ENCODE peak calls at places on chromosome 19, in seven cellular contexts. One of them, this sample, is unnamed. For H3K4me1, the result is how much of the 10 kb centered on the place peaks cover.

GRCh38 chr19:51772977-51773376 is 12.0 kb downstream of the FPR2 start:
- DNase-seq in ovary: no peak
- DNase-seq in esophagus squamous epithelium: no peak
- DNase-seq in prostate gland: no peak
- DNase-seq in body of pancreas: no peak
- DNase-seq in uterus: no peak
- DNase-seq in adrenal gland: no peak
- DNase-seq in this sample: no peak

GRCh38 chr19:17079710-17080440 is 4.3 kb downstream of the MYO9B start:
- DNase-seq in prostate gland: peak
- DNase-seq in esophagus squamous epithelium: peak
- DNase-seq in body of pancreas: no peak
- DNase-seq in adrenal gland: peak
- DNase-seq in uterus: peak
- DNase-seq in ovary: peak
- DNase-seq in this sample: peak

GRCh38 chr19:2166741-2167738 is 3.3 kb downstream of the DOT1L start:
- DNase-seq in ovary: peak
- DNase-seq in uterus: peak
- DNase-seq in adrenal gland: peak
- DNase-seq in body of pancreas: peak
- DNase-seq in esophagus squamous epithelium: no peak
- DNase-seq in prostate gland: peak
- DNase-seq in this sample: peak

GRCh38 chr19:54905908-54906511 is at the start of gene NCR1:
- DNase-seq in adrenal gland: peak
- DNase-seq in ovary: no peak
- DNase-seq in body of pancreas: no peak
- DNase-seq in prostate gland: no peak
- DNase-seq in uterus: no peak
- DNase-seq in esophagus squamous epithelium: no peak
- DNase-seq in this sample: no peak

GRCh38 chr19:14398563-14398962 is 17.3 kb downstream of the ADGRE5 start:
- DNase-seq in body of pancreas: no peak
- DNase-seq in ovary: no peak
- DNase-seq in esophagus squamous epithelium: no peak
- DNase-seq in prostate gland: no peak
- DNase-seq in uterus: no peak
- DNase-seq in adrenal gland: peak
- DNase-seq in this sample: no peak

GRCh38 chr19:7618771-7619510 is 10.4 kb downstream of the XAB2 start:
- DNase-seq in adrenal gland: peak
- DNase-seq in esophagus squamous epithelium: no peak
- DNase-seq in uterus: no peak
- DNase-seq in ovary: no peak
- DNase-seq in body of pancreas: peak
- DNase-seq in prostate gland: peak
- DNase-seq in this sample: peak

GRCh38 chr19:46608581-46609345 is 7.6 kb downstream of the CALM3 start:
- DNase-seq in uterus: no peak
- DNase-seq in esophagus squamous epithelium: no peak
- DNase-seq in ovary: no peak
- DNase-seq in body of pancreas: peak
- DNase-seq in prostate gland: no peak
- DNase-seq in adrenal gland: no peak
- DNase-seq in this sample: peak

GRCh38 chr19:49809987-49810389 is 3.1 kb downstream of the FUZ start:
- DNase-seq in body of pancreas: no peak
- DNase-seq in prostate gland: no peak
- DNase-seq in ovary: no peak
- DNase-seq in esophagus squamous epithelium: no peak
- DNase-seq in adrenal gland: no peak
- DNase-seq in uterus: no peak
- DNase-seq in this sample: no peak

GRCh38 chr19:31312004-31312403 is 37.2 kb downstream of the TSHZ3 start:
- DNase-seq in adrenal gland: peak
- DNase-seq in body of pancreas: no peak
- DNase-seq in ovary: peak
- DNase-seq in esophagus squamous epithelium: no peak
- DNase-seq in uterus: peak
- DNase-seq in prostate gland: no peak
- DNase-seq in this sample: no peak

GRCh38 chr19:1929051-1929742 is 11.8 kb upstream of the CSNK1G2 start:
- DNase-seq in prostate gland: peak
- DNase-seq in esophagus squamous epithelium: no peak
- DNase-seq in adrenal gland: peak
- DNase-seq in uterus: peak
- DNase-seq in ovary: peak
- DNase-seq in body of pancreas: peak
- DNase-seq in this sample: peak

GRCh38 chr19:44677019-44677809 is 5.9 kb downstream of the CEACAM19 start:
- DNase-seq in prostate gland: no peak
- DNase-seq in adrenal gland: peak
- DNase-seq in body of pancreas: no peak
- DNase-seq in uterus: no peak
- DNase-seq in ovary: no peak
- DNase-seq in esophagus squamous epithelium: no peak
- DNase-seq in this sample: no peak

GRCh38 chr19:44682807-44683206 is 11.5 kb downstream of the CEACAM19 start:
- DNase-seq in prostate gland: no peak
- DNase-seq in esophagus squamous epithelium: no peak
- DNase-seq in uterus: no peak
- DNase-seq in adrenal gland: no peak
- DNase-seq in ovary: no peak
- DNase-seq in body of pancreas: no peak
- DNase-seq in this sample: no peak

GRCh38 chr19:44683434-44684210 is 12.3 kb downstream of the CEACAM19 start:
- DNase-seq in uterus: no peak
- DNase-seq in ovary: no peak
- DNase-seq in adrenal gland: no peak
- DNase-seq in prostate gland: no peak
- DNase-seq in esophagus squamous epithelium: no peak
- DNase-seq in body of pancreas: no peak
- DNase-seq in this sample: no peak

GRCh38 chr19:44681992-44682790 is 10.9 kb downstream of the CEACAM19 start:
- DNase-seq in ovary: no peak
- DNase-seq in esophagus squamous epithelium: no peak
- DNase-seq in body of pancreas: no peak
- DNase-seq in prostate gland: no peak
- DNase-seq in uterus: no peak
- DNase-seq in adrenal gland: no peak
- DNase-seq in this sample: no peak

GRCh38 chr19:44680536-44680935 is 9.3 kb downstream of the CEACAM19 start:
- DNase-seq in adrenal gland: no peak
- DNase-seq in esophagus squamous epithelium: no peak
- DNase-seq in uterus: no peak
- DNase-seq in ovary: no peak
- DNase-seq in body of pancreas: no peak
- DNase-seq in prostate gland: no peak
- DNase-seq in this sample: no peak
- TF ChIP-seq POLR2A in adrenal gland: no peak
- TF ChIP-seq POLR2A in esophagus squamous epithelium: no peak
- TF ChIP-seq POLR2A in uterus: no peak
- TF ChIP-seq POLR2A in ovary: no peak
- TF ChIP-seq POLR2A in body of pancreas: no peak
- TF ChIP-seq POLR2A in prostate gland: no peak
- TF ChIP-seq POLR2A in this sample: no peak

DNA sequence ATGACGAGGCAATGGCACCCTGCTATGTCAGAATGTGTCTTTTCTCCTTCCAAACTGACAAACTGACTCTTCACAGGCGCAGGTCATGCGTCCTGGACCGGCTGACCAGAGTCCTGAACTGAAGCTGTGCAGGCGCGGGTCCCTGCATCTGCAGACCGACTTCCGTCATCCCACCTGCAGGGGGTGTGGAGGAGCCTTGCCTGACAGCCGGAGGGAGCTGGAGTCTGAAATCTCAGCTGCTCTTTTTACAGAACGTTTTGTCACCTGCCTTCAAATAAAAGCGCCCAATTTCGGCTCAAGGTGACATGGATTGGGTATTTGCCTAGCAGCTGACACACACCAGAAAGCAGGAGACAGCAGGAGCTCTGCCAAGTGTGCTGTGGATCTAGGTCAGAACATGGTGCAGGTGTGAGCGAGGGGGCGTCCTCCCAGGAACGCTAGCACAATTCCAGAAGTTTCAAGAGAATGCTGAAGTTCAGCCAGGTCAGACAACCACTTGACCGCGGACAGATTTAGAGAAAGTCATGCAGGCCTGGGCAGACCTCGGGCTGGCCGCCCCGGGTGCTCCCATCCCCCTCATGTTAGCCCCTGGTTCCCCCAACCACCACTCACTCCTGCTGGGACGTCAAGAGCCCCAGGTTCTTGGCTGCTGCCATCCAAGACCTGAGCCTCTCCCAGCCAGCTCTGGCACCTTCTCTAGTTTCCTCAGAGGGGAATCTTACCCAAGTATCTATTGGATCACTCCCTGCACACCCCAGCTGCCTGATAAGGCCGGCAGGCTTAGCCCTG is 32.8 kb downstream of the ELL start:
- DNase-seq in body of pancreas: peak
- DNase-seq in uterus: no peak
- DNase-seq in esophagus squamous epithelium: no peak
- DNase-seq in prostate gland: no peak
- DNase-seq in adrenal gland: no peak
- DNase-seq in ovary: no peak
- DNase-seq in this sample: peak
- H3K4me1 ChIP-seq in body of pancreas: half or more
- H3K4me1 ChIP-seq in uterus: under half
- H3K4me1 ChIP-seq in esophagus squamous epithelium: half or more
- H3K4me1 ChIP-seq in prostate gland: under half
- H3K4me1 ChIP-seq in adrenal gland: half or more
- H3K4me1 ChIP-seq in ovary: under half
- H3K4me1 ChIP-seq in this sample: under half

GRCh38 chr19:29445246-29445645 is 80.5 kb upstream of the VSTM2B start:
- DNase-seq in esophagus squamous epithelium: no peak
- DNase-seq in adrenal gland: no peak
- DNase-seq in body of pancreas: no peak
- DNase-seq in ovary: no peak
- DNase-seq in prostate gland: no peak
- DNase-seq in uterus: no peak
- DNase-seq in this sample: no peak

GRCh38 chr19:29442910-29443309 is 82.9 kb upstream of the VSTM2B start:
- DNase-seq in body of pancreas: no peak
- DNase-seq in ovary: no peak
- DNase-seq in prostate gland: no peak
- DNase-seq in adrenal gland: no peak
- DNase-seq in uterus: no peak
- DNase-seq in esophagus squamous epithelium: no peak
- DNase-seq in this sample: no peak

GRCh38 chr19:29439021-29439420 is 86.8 kb upstream of the VSTM2B start:
- DNase-seq in body of pancreas: no peak
- DNase-seq in prostate gland: no peak
- DNase-seq in esophagus squamous epithelium: no peak
- DNase-seq in uterus: no peak
- DNase-seq in ovary: no peak
- DNase-seq in adrenal gland: no peak
- DNase-seq in this sample: no peak

GRCh38 chr19:29439688-29440550 is 85.9 kb upstream of the VSTM2B start:
- DNase-seq in body of pancreas: no peak
- DNase-seq in prostate gland: no peak
- DNase-seq in adrenal gland: no peak
- DNase-seq in ovary: no peak
- DNase-seq in uterus: no peak
- DNase-seq in esophagus squamous epithelium: no peak
- DNase-seq in this sample: no peak

GRCh38 chr19:29442094-29442493 is 83.7 kb upstream of the VSTM2B start:
- DNase-seq in prostate gland: no peak
- DNase-seq in esophagus squamous epithelium: no peak
- DNase-seq in adrenal gland: no peak
- DNase-seq in body of pancreas: no peak
- DNase-seq in uterus: no peak
- DNase-seq in ovary: no peak
- DNase-seq in this sample: no peak
- TF ChIP-seq POLR2A in prostate gland: no peak
- TF ChIP-seq POLR2A in esophagus squamous epithelium: no peak
- TF ChIP-seq POLR2A in adrenal gland: no peak
- TF ChIP-seq POLR2A in body of pancreas: no peak
- TF ChIP-seq POLR2A in uterus: no peak
- TF ChIP-seq POLR2A in ovary: no peak
- TF ChIP-seq POLR2A in this sample: no peak

GRCh38 chr19:48393559-48394330 is at the start of gene GRIN2D:
- DNase-seq in prostate gland: no peak
- DNase-seq in body of pancreas: no peak
- DNase-seq in esophagus squamous epithelium: no peak
- DNase-seq in uterus: no peak
- DNase-seq in ovary: no peak
- DNase-seq in adrenal gland: no peak
- DNase-seq in this sample: peak

GRCh38 chr19:48394331-48395169 is 1.1 kb downstream of the GRIN2D start:
- DNase-seq in prostate gland: no peak
- DNase-seq in adrenal gland: no peak
- DNase-seq in ovary: no peak
- DNase-seq in uterus: no peak
- DNase-seq in esophagus squamous epithelium: no peak
- DNase-seq in body of pancreas: no peak
- DNase-seq in this sample: peak

GRCh38 chr19:48390188-48391099 is 907 bp downstream of the KDELR1 start:
- DNase-seq in adrenal gland: peak
- DNase-seq in esophagus squamous epithelium: no peak
- DNase-seq in prostate gland: peak
- DNase-seq in body of pancreas: peak
- DNase-seq in ovary: peak
- DNase-seq in uterus: peak
- DNase-seq in this sample: peak

GRCh38 chr19:48393196-48393558 is 291 bp upstream of the GRIN2D start:
- DNase-seq in body of pancreas: no peak
- DNase-seq in prostate gland: no peak
- DNase-seq in adrenal gland: no peak
- DNase-seq in ovary: no peak
- DNase-seq in uterus: no peak
- DNase-seq in esophagus squamous epithelium: no peak
- DNase-seq in this sample: no peak

GRCh38 chr19:48391100-48392005 is at the start of gene KDELR1:
- DNase-seq in prostate gland: peak
- DNase-seq in esophagus squamous epithelium: no peak
- DNase-seq in uterus: peak
- DNase-seq in adrenal gland: peak
- DNase-seq in body of pancreas: peak
- DNase-seq in ovary: peak
- DNase-seq in this sample: peak
- H3K4me1 ChIP-seq in prostate gland: under half
- H3K4me1 ChIP-seq in esophagus squamous epithelium: half or more
- H3K4me1 ChIP-seq in uterus: under half
- H3K4me1 ChIP-seq in adrenal gland: under half
- H3K4me1 ChIP-seq in body of pancreas: under half
- H3K4me1 ChIP-seq in ovary: under half
- H3K4me1 ChIP-seq in this sample: under half

GRCh38 chr19:12947702-12948596 is 2.3 kb downstream of the RAD23A start:
- DNase-seq in esophagus squamous epithelium: no peak
- DNase-seq in adrenal gland: no peak
- DNase-seq in uterus: no peak
- DNase-seq in ovary: no peak
- DNase-seq in prostate gland: no peak
- DNase-seq in body of pancreas: no peak
- DNase-seq in this sample: no peak
- TF ChIP-seq POLR2A in esophagus squamous epithelium: no peak
- TF ChIP-seq POLR2A in adrenal gland: no peak
- TF ChIP-seq POLR2A in uterus: no peak
- TF ChIP-seq POLR2A in ovary: no peak
- TF ChIP-seq POLR2A in prostate gland: no peak
- TF ChIP-seq POLR2A in body of pancreas: no peak
- TF ChIP-seq POLR2A in this sample: no peak

GRCh38 chr19:40716655-40717324 is at the start of the genes COQ8B and ITPKC:
- DNase-seq in body of pancreas: peak
- DNase-seq in adrenal gland: peak
- DNase-seq in ovary: peak
- DNase-seq in esophagus squamous epithelium: peak
- DNase-seq in uterus: peak
- DNase-seq in prostate gland: peak
- DNase-seq in this sample: peak
- H3K4me1 ChIP-seq in body of pancreas: under half
- H3K4me1 ChIP-seq in adrenal gland: half or more
- H3K4me1 ChIP-seq in ovary: under half
- H3K4me1 ChIP-seq in esophagus squamous epithelium: half or more
- H3K4me1 ChIP-seq in uterus: under half
- H3K4me1 ChIP-seq in prostate gland: under half
- H3K4me1 ChIP-seq in this sample: half or more

This sample was measured in transverse colon.